ENCODE peak calls at places on chromosome 2, in five cellular contexts. One of them, this sample, is unnamed.

GRCh38 chr2:204667990-204668389 is 122.7 kb downstream of the PARD3B start:
- DNase-seq in Daoy: no peak
- DNase-seq in activated CD4-positive, alpha-beta T cell treated with anti-CD3 and anti-CD28 coated beads, Interleukin-2, amount 50 U/mL, for 4 hours: no peak
- DNase-seq in epithelial cell of esophagus: no peak
- DNase-seq in T-helper 1 cell: no peak
- DNase-seq in this sample: no peak

GRCh38 chr2:11498543-11499034 is 32.6 kb upstream of the E2F6 start:
- DNase-seq in epithelial cell of esophagus: no peak
- DNase-seq in activated CD4-positive, alpha-beta T cell treated with anti-CD3 and anti-CD28 coated beads, Interleukin-2, amount 50 U/mL, for 4 hours: no peak
- DNase-seq in T-helper 1 cell: no peak
- DNase-seq in Daoy: no peak
- DNase-seq in this sample: no peak

GRCh38 chr2:97961534-97961933 is 34.2 kb downstream of the TMEM131 start:
- DNase-seq in T-helper 1 cell: no peak
- DNase-seq in Daoy: no peak
- DNase-seq in epithelial cell of esophagus: no peak
- DNase-seq in activated CD4-positive, alpha-beta T cell treated with anti-CD3 and anti-CD28 coated beads, Interleukin-2, amount 50 U/mL, for 4 hours: no peak
- DNase-seq in this sample: no peak

GRCh38 chr2:20557635-20558034 is 93.3 kb downstream of the HS1BP3 start:
- DNase-seq in activated CD4-positive, alpha-beta T cell treated with anti-CD3 and anti-CD28 coated beads, Interleukin-2, amount 50 U/mL, for 4 hours: no peak
- DNase-seq in T-helper 1 cell: no peak
- DNase-seq in Daoy: no peak
- DNase-seq in epithelial cell of esophagus: no peak
- DNase-seq in this sample: no peak

GRCh38 chr2:189109921-189110397 is 69.6 kb downstream of the COL5A2 start:
- DNase-seq in epithelial cell of esophagus: no peak
- DNase-seq in T-helper 1 cell: no peak
- DNase-seq in activated CD4-positive, alpha-beta T cell treated with anti-CD3 and anti-CD28 coated beads, Interleukin-2, amount 50 U/mL, for 4 hours: no peak
- DNase-seq in Daoy: no peak
- DNase-seq in this sample: no peak

GRCh38 chr2:127651987-127652550 is 6.1 kb downstream of the GPR17 start:
- DNase-seq in epithelial cell of esophagus: no peak
- DNase-seq in T-helper 1 cell: no peak
- DNase-seq in Daoy: no peak
- DNase-seq in activated CD4-positive, alpha-beta T cell treated with anti-CD3 and anti-CD28 coated beads, Interleukin-2, amount 50 U/mL, for 4 hours: no peak
- DNase-seq in this sample: no peak

GRCh38 chr2:224309216-224309615 is 92.7 kb downstream of the FAM124B start:
- DNase-seq in T-helper 1 cell: no peak
- DNase-seq in activated CD4-positive, alpha-beta T cell treated with anti-CD3 and anti-CD28 coated beads, Interleukin-2, amount 50 U/mL, for 4 hours: no peak
- DNase-seq in Daoy: peak
- DNase-seq in epithelial cell of esophagus: no peak
- DNase-seq in this sample: no peak

GRCh38 chr2:218003265-218003950 is 613 bp upstream of the TNS1 start:
- DNase-seq in activated CD4-positive, alpha-beta T cell treated with anti-CD3 and anti-CD28 coated beads, Interleukin-2, amount 50 U/mL, for 4 hours: no peak
- DNase-seq in T-helper 1 cell: no peak
- DNase-seq in epithelial cell of esophagus: no peak
- DNase-seq in Daoy: no peak
- DNase-seq in this sample: no peak

GRCh38 chr2:16010951-16011620 is 70.7 kb downstream of the MYCN start:
- DNase-seq in activated CD4-positive, alpha-beta T cell treated with anti-CD3 and anti-CD28 coated beads, Interleukin-2, amount 50 U/mL, for 4 hours: no peak
- DNase-seq in Daoy: no peak
- DNase-seq in T-helper 1 cell: no peak
- DNase-seq in epithelial cell of esophagus: no peak
- DNase-seq in this sample: no peak

GRCh38 chr2:215511454-215512346 is 75.8 kb upstream of the FN1 start:
- DNase-seq in epithelial cell of esophagus: no peak
- DNase-seq in activated CD4-positive, alpha-beta T cell treated with anti-CD3 and anti-CD28 coated beads, Interleukin-2, amount 50 U/mL, for 4 hours: no peak
- DNase-seq in T-helper 1 cell: no peak
- DNase-seq in Daoy: no peak
- DNase-seq in this sample: no peak

GRCh38 chr2:190637903-190638618 is 10.8 kb upstream of the NAB1 start:
- DNase-seq in epithelial cell of esophagus: no peak
- DNase-seq in activated CD4-positive, alpha-beta T cell treated with anti-CD3 and anti-CD28 coated beads, Interleukin-2, amount 50 U/mL, for 4 hours: no peak
- DNase-seq in T-helper 1 cell: no peak
- DNase-seq in Daoy: no peak
- DNase-seq in this sample: no peak

GRCh38 chr2:202109737-202110184 is 36.7 kb downstream of the KIAA2012 start:
- DNase-seq in T-helper 1 cell: no peak
- DNase-seq in epithelial cell of esophagus: peak
- DNase-seq in activated CD4-positive, alpha-beta T cell treated with anti-CD3 and anti-CD28 coated beads, Interleukin-2, amount 50 U/mL, for 4 hours: no peak
- DNase-seq in Daoy: peak
- DNase-seq in this sample: no peak

GRCh38 chr2:187541086-187542085 is 12.8 kb downstream of the TFPI start:
- DNase-seq in T-helper 1 cell: no peak
- DNase-seq in epithelial cell of esophagus: peak
- DNase-seq in activated CD4-positive, alpha-beta T cell treated with anti-CD3 and anti-CD28 coated beads, Interleukin-2, amount 50 U/mL, for 4 hours: no peak
- DNase-seq in Daoy: peak
- DNase-seq in this sample: no peak

GRCh38 chr2:46876741-46877384 is 38.7 kb downstream of the MCFD2 start:
- DNase-seq in epithelial cell of esophagus: peak
- DNase-seq in activated CD4-positive, alpha-beta T cell treated with anti-CD3 and anti-CD28 coated beads, Interleukin-2, amount 50 U/mL, for 4 hours: no peak
- DNase-seq in T-helper 1 cell: no peak
- DNase-seq in Daoy: peak
- DNase-seq in this sample: no peak

GRCh38 chr2:189538402-189538801 is 42.2 kb downstream of the SLC40A1 start:
- DNase-seq in activated CD4-positive, alpha-beta T cell treated with anti-CD3 and anti-CD28 coated beads, Interleukin-2, amount 50 U/mL, for 4 hours: no peak
- DNase-seq in Daoy: no peak
- DNase-seq in T-helper 1 cell: no peak
- DNase-seq in epithelial cell of esophagus: no peak
- DNase-seq in this sample: no peak

GRCh38 chr2:48114256-48114655 is 208.0 kb upstream of the FBXO11 start:
- DNase-seq in T-helper 1 cell: no peak
- DNase-seq in epithelial cell of esophagus: peak
- DNase-seq in activated CD4-positive, alpha-beta T cell treated with anti-CD3 and anti-CD28 coated beads, Interleukin-2, amount 50 U/mL, for 4 hours: peak
- DNase-seq in Daoy: peak
- DNase-seq in this sample: no peak

GRCh38 chr2:68799615-68800400 is 65.2 kb downstream of the ARHGAP25 start:
- DNase-seq in T-helper 1 cell: no peak
- DNase-seq in Daoy: no peak
- DNase-seq in epithelial cell of esophagus: peak
- DNase-seq in activated CD4-positive, alpha-beta T cell treated with anti-CD3 and anti-CD28 coated beads, Interleukin-2, amount 50 U/mL, for 4 hours: no peak
- DNase-seq in this sample: no peak

GRCh38 chr2:74741076-74741460 is 87.0 kb downstream of the SEMA4F start:
- DNase-seq in activated CD4-positive, alpha-beta T cell treated with anti-CD3 and anti-CD28 coated beads, Interleukin-2, amount 50 U/mL, for 4 hours: no peak
- DNase-seq in epithelial cell of esophagus: no peak
- DNase-seq in T-helper 1 cell: no peak
- DNase-seq in Daoy: peak
- DNase-seq in this sample: no peak

GRCh38 chr2:164984428-164984827 is 29.1 kb upstream of the SLC38A11 start:
- DNase-seq in epithelial cell of esophagus: no peak
- DNase-seq in T-helper 1 cell: no peak
- DNase-seq in activated CD4-positive, alpha-beta T cell treated with anti-CD3 and anti-CD28 coated beads, Interleukin-2, amount 50 U/mL, for 4 hours: no peak
- DNase-seq in Daoy: no peak
- DNase-seq in this sample: no peak

GRCh38 chr2:9163306-9164111 is 43.1 kb upstream of the ASAP2 start:
- DNase-seq in T-helper 1 cell: no peak
- DNase-seq in Daoy: no peak
- DNase-seq in activated CD4-positive, alpha-beta T cell treated with anti-CD3 and anti-CD28 coated beads, Interleukin-2, amount 50 U/mL, for 4 hours: no peak
- DNase-seq in epithelial cell of esophagus: peak
- DNase-seq in this sample: no peak

GRCh38 chr2:48496867-48497266 is 33.1 kb upstream of the STON1 start:
- DNase-seq in Daoy: peak
- DNase-seq in epithelial cell of esophagus: no peak
- DNase-seq in T-helper 1 cell: no peak
- DNase-seq in activated CD4-positive, alpha-beta T cell treated with anti-CD3 and anti-CD28 coated beads, Interleukin-2, amount 50 U/mL, for 4 hours: no peak
- DNase-seq in this sample: no peak

GRCh38 chr2:230939691-230940475 is 14.8 kb upstream of the GPR55 start:
- DNase-seq in Daoy: no peak
- DNase-seq in T-helper 1 cell: no peak
- DNase-seq in epithelial cell of esophagus: no peak
- DNase-seq in activated CD4-positive, alpha-beta T cell treated with anti-CD3 and anti-CD28 coated beads, Interleukin-2, amount 50 U/mL, for 4 hours: no peak
- DNase-seq in this sample: no peak

GRCh38 chr2:152189622-152190495 is 14.3 kb upstream of the STAM2 start:
- DNase-seq in Daoy: peak
- DNase-seq in T-helper 1 cell: no peak
- DNase-seq in activated CD4-positive, alpha-beta T cell treated with anti-CD3 and anti-CD28 coated beads, Interleukin-2, amount 50 U/mL, for 4 hours: no peak
- DNase-seq in epithelial cell of esophagus: peak
- DNase-seq in this sample: no peak

GRCh38 chr2:135916232-135916631 is 40.0 kb upstream of the MCM6 start:
- DNase-seq in Daoy: peak
- DNase-seq in epithelial cell of esophagus: peak
- DNase-seq in T-helper 1 cell: peak
- DNase-seq in activated CD4-positive, alpha-beta T cell treated with anti-CD3 and anti-CD28 coated beads, Interleukin-2, amount 50 U/mL, for 4 hours: no peak
- DNase-seq in this sample: peak

GRCh38 chr2:159906315-159906714 is 108.3 kb upstream of the CD302 start:
- DNase-seq in epithelial cell of esophagus: no peak
- DNase-seq in T-helper 1 cell: no peak
- DNase-seq in Daoy: no peak
- DNase-seq in activated CD4-positive, alpha-beta T cell treated with anti-CD3 and anti-CD28 coated beads, Interleukin-2, amount 50 U/mL, for 4 hours: no peak
- DNase-seq in this sample: no peak

GRCh38 chr2:118003396-118003824 is 10.5 kb downstream of the CCDC93 start:
- DNase-seq in Daoy: peak
- DNase-seq in activated CD4-positive, alpha-beta T cell treated with anti-CD3 and anti-CD28 coated beads, Interleukin-2, amount 50 U/mL, for 4 hours: peak
- DNase-seq in T-helper 1 cell: peak
- DNase-seq in epithelial cell of esophagus: peak
- DNase-seq in this sample: no peak

GRCh38 chr2:237434916-237435315 is 21.0 kb upstream of the COL6A3 start:
- DNase-seq in activated CD4-positive, alpha-beta T cell treated with anti-CD3 and anti-CD28 coated beads, Interleukin-2, amount 50 U/mL, for 4 hours: peak
- DNase-seq in T-helper 1 cell: peak
- DNase-seq in epithelial cell of esophagus: no peak
- DNase-seq in Daoy: peak
- DNase-seq in this sample: peak

GRCh38 chr2:172113617-172114016 is 10.9 kb upstream of the DLX2 start:
- DNase-seq in Daoy: peak
- DNase-seq in T-helper 1 cell: no peak
- DNase-seq in activated CD4-positive, alpha-beta T cell treated with anti-CD3 and anti-CD28 coated beads, Interleukin-2, amount 50 U/mL, for 4 hours: no peak
- DNase-seq in epithelial cell of esophagus: no peak
- DNase-seq in this sample: no peak

GRCh38 chr2:11813951-11814350 is 67.5 kb downstream of the LPIN1 start:
- DNase-seq in epithelial cell of esophagus: no peak
- DNase-seq in T-helper 1 cell: no peak
- DNase-seq in activated CD4-positive, alpha-beta T cell treated with anti-CD3 and anti-CD28 coated beads, Interleukin-2, amount 50 U/mL, for 4 hours: no peak
- DNase-seq in Daoy: no peak
- DNase-seq in this sample: no peak

GRCh38 chr2:104932243-104932642 is 78.3 kb downstream of the POU3F3 start:
- DNase-seq in T-helper 1 cell: no peak
- DNase-seq in Daoy: no peak
- DNase-seq in activated CD4-positive, alpha-beta T cell treated with anti-CD3 and anti-CD28 coated beads, Interleukin-2, amount 50 U/mL, for 4 hours: no peak
- DNase-seq in epithelial cell of esophagus: no peak
- DNase-seq in this sample: no peak

GRCh38 chr2:65026640-65027464 is 29.4 kb upstream of the CEP68 start:
- DNase-seq in activated CD4-positive, alpha-beta T cell treated with anti-CD3 and anti-CD28 coated beads, Interleukin-2, amount 50 U/mL, for 4 hours: no peak
- DNase-seq in T-helper 1 cell: no peak
- DNase-seq in Daoy: no peak
- DNase-seq in epithelial cell of esophagus: no peak
- DNase-seq in this sample: no peak

GRCh38 chr2:28621172-28622100 is 125.6 kb downstream of the PLB1 start:
- DNase-seq in Daoy: peak
- DNase-seq in activated CD4-positive, alpha-beta T cell treated with anti-CD3 and anti-CD28 coated beads, Interleukin-2, amount 50 U/mL, for 4 hours: peak
- DNase-seq in epithelial cell of esophagus: peak
- DNase-seq in T-helper 1 cell: peak
- DNase-seq in this sample: peak

GRCh38 chr2:118658581-118659248 is 188.7 kb downstream of the EN1 start:
- DNase-seq in activated CD4-positive, alpha-beta T cell treated with anti-CD3 and anti-CD28 coated beads, Interleukin-2, amount 50 U/mL, for 4 hours: no peak
- DNase-seq in epithelial cell of esophagus: no peak
- DNase-seq in Daoy: no peak
- DNase-seq in T-helper 1 cell: no peak
- DNase-seq in this sample: no peak

GRCh38 chr2:156340377-156340776 is 7.9 kb upstream of the NR4A2 start:
- DNase-seq in T-helper 1 cell: no peak
- DNase-seq in Daoy: no peak
- DNase-seq in activated CD4-positive, alpha-beta T cell treated with anti-CD3 and anti-CD28 coated beads, Interleukin-2, amount 50 U/mL, for 4 hours: no peak
- DNase-seq in epithelial cell of esophagus: peak
- DNase-seq in this sample: no peak

GRCh38 chr2:227933891-227934290 is 62.5 kb downstream of the DAW1 start:
- DNase-seq in T-helper 1 cell: no peak
- DNase-seq in activated CD4-positive, alpha-beta T cell treated with anti-CD3 and anti-CD28 coated beads, Interleukin-2, amount 50 U/mL, for 4 hours: no peak
- DNase-seq in Daoy: no peak
- DNase-seq in epithelial cell of esophagus: no peak
- DNase-seq in this sample: no peak

GRCh38 chr2:54757496-54757895 is 34.0 kb downstream of the EML6 start:
- DNase-seq in Daoy: peak
- DNase-seq in T-helper 1 cell: no peak
- DNase-seq in activated CD4-positive, alpha-beta T cell treated with anti-CD3 and anti-CD28 coated beads, Interleukin-2, amount 50 U/mL, for 4 hours: no peak
- DNase-seq in epithelial cell of esophagus: peak
- DNase-seq in this sample: no peak

GRCh38 chr2:164934790-164935466 is 20.4 kb downstream of the SLC38A11 start:
- DNase-seq in Daoy: no peak
- DNase-seq in activated CD4-positive, alpha-beta T cell treated with anti-CD3 and anti-CD28 coated beads, Interleukin-2, amount 50 U/mL, for 4 hours: no peak
- DNase-seq in T-helper 1 cell: no peak
- DNase-seq in epithelial cell of esophagus: no peak
- DNase-seq in this sample: no peak

GRCh38 chr2:79887747-79888374 is 375.0 kb downstream of the CTNNA2 start:
- DNase-seq in activated CD4-positive, alpha-beta T cell treated with anti-CD3 and anti-CD28 coated beads, Interleukin-2, amount 50 U/mL, for 4 hours: no peak
- DNase-seq in epithelial cell of esophagus: peak
- DNase-seq in T-helper 1 cell: peak
- DNase-seq in Daoy: peak
- DNase-seq in this sample: no peak

GRCh38 chr2:184589261-184589660 is 9.1 kb upstream of the ZNF804A start:
- DNase-seq in T-helper 1 cell: no peak
- DNase-seq in Daoy: no peak
- DNase-seq in activated CD4-positive, alpha-beta T cell treated with anti-CD3 and anti-CD28 coated beads, Interleukin-2, amount 50 U/mL, for 4 hours: no peak
- DNase-seq in epithelial cell of esophagus: no peak
- DNase-seq in this sample: no peak

GRCh38 chr2:98708396-98709186 is 22.3 kb downstream of the MGAT4A start:
- DNase-seq in T-helper 1 cell: no peak
- DNase-seq in Daoy: no peak
- DNase-seq in activated CD4-positive, alpha-beta T cell treated with anti-CD3 and anti-CD28 coated beads, Interleukin-2, amount 50 U/mL, for 4 hours: no peak
- DNase-seq in epithelial cell of esophagus: no peak
- DNase-seq in this sample: no peak